ENCODE peak calls at places on chromosomes 11 and 22, in nine cellular contexts. P is endothelial cell, D is IMR-90, T is adrenal gland, Q is GM10248, M is HCT116, U is AG04450, J is neural crest cell, I is bronchial epithelial cell. Z is an unnamed sample.

GRCh38 chr11:120334894-120335462 is 1.2 kb upstream of the ARHGEF12 start:
- DNase-seq in P (peak; percentile 70), D (peak; percentile 94), T (peak; percentile 83), Q (peak; percentile 54), M (no peak), U (peak; percentile 81), J (peak; percentile 76), I (peak; percentile 85), Z (peak; percentile 58)

GRCh38 chr11:58560842-58561241 is 14.8 kb downstream of the LPXN start:
- DNase-seq in P (no peak), D (no peak), T (no peak), Q (no peak), M (no peak), U (no peak), J (no peak), I (no peak), Z (no peak)

GRCh38 chr11:120052196-120052775 is 85.6 kb downstream of the TRIM29 start:
- DNase-seq in P (no peak), D (no peak), T (no peak), Q (no peak), M (no peak), U (no peak), J (no peak), I (no peak), Z (no peak)

GRCh38 chr11:83219095-83219494 is 25.6 kb downstream of the ANKRD42 start:
- DNase-seq in P (peak; percentile 31), D (no peak), T (no peak), Q (no peak), M (no peak), U (no peak), J (no peak), I (no peak), Z (no peak)

GRCh38 chr11:61972796-61973602 is 5.6 kb upstream of the FTH1 start:
- DNase-seq in P (no peak), D (peak; percentile 91), T (peak; percentile 37), Q (no peak), M (no peak), U (no peak), J (no peak), I (peak; percentile 97), Z (peak; percentile 89)

GRCh38 chr11:86497836-86498235 is 123.1 kb downstream of the CCDC81 start:
- DNase-seq in P (no peak), D (no peak), T (no peak), Q (no peak), M (no peak), U (no peak), J (no peak), I (no peak), Z (no peak)

GRCh38 chr11:10540546-10540914 is 457 bp downstream of the RNF141 start:
- DNase-seq in P (peak; percentile 44), D (peak; percentile 18), T (peak; percentile 62), Q (no peak), M (no peak), U (no peak), J (no peak), I (peak; percentile 32), Z (no peak)

GRCh38 chr11:64723117-64723906 is at the start of gene NRXN2:
- DNase-seq in P (peak; percentile 85), D (peak; percentile 70), T (peak; percentile 87), Q (peak; percentile 96), M (peak; percentile 53), U (peak; percentile 43), J (peak; percentile 82), I (peak; percentile 68), Z (no peak)

GRCh38 chr11:34366522-34366921 is 8.7 kb upstream of the ABTB2 start:
- DNase-seq in P (no peak), D (no peak), T (peak; percentile 50), Q (peak; percentile 44), M (peak; percentile 73), U (no peak), J (no peak), I (peak; percentile 73), Z (no peak)

GRCh38 chr11:121554552-121554951 is 101.8 kb upstream of the SORL1-AS1 start:
- DNase-seq in P (no peak), D (no peak), T (no peak), Q (no peak), M (no peak), U (no peak), J (no peak), I (no peak), Z (no peak)

GRCh38 chr22:37378642-37379058 is 48.6 kb downstream of the ELFN2 start:
- DNase-seq in P (no peak), D (no peak), T (no peak), Q (no peak), M (no peak), U (no peak), J (no peak), I (peak; percentile 5), Z (no peak)

GRCh38 chr11:105609341-105609781 is 512 bp upstream of the GRIA4 start:
- DNase-seq in P (peak; percentile 43), D (peak; percentile 17), T (no peak), Q (peak; percentile 22), M (peak; percentile 23), U (no peak), J (peak; percentile 16), I (peak; percentile 23), Z (no peak)

GRCh38 chr11:15602042-15602441 is 487.3 kb downstream of the INSC start:
- DNase-seq in P (no peak), D (no peak), T (no peak), Q (no peak), M (no peak), U (no peak), J (no peak), I (no peak), Z (no peak)

GRCh38 chr22:32880906-32881596 is 79.5 kb downstream of the TIMP3 start:
- DNase-seq in P (peak; percentile 55), D (peak; percentile 73), T (peak; percentile 87), Q (no peak), M (no peak), U (peak; percentile 30), J (peak; percentile 6), I (peak; percentile 66), Z (no peak)

GRCh38 chr11:126948563-126948962 is 52.0 kb downstream of the KIRREL3 start:
- DNase-seq in P (no peak), D (peak; percentile 65), T (no peak), Q (no peak), M (no peak), U (no peak), J (no peak), I (no peak), Z (no peak)

GRCh38 chr22:27614291-27615007 is 187.1 kb downstream of the MN1 start:
- DNase-seq in P (no peak), D (no peak), T (no peak), Q (no peak), M (no peak), U (no peak), J (no peak), I (no peak), Z (no peak)
- TF ChIP-seq CTCF in P (no peak), D (no peak), T (no peak), Q (no peak), M (no peak), U (no peak), J (no peak), I (no peak), Z (no peak)

GRCh38 chr11:67644472-67645418 is 5.2 kb upstream of the TBX10 start:
- DNase-seq in P (no peak), D (no peak), T (no peak), Q (no peak), M (no peak), U (no peak), J (no peak), I (no peak), Z (no peak)

GRCh38 chr11:67647471-67647870 is 3.1 kb downstream of the ACY3 start:
- DNase-seq in P (no peak), D (no peak), T (no peak), Q (no peak), M (no peak), U (no peak), J (no peak), I (no peak), Z (no peak)

GRCh38 chr11:67648140-67648795 is 2.3 kb downstream of the ACY3 start:
- DNase-seq in P (peak; percentile 47), D (no peak), T (no peak), Q (peak; percentile 79), M (peak; percentile 59), U (no peak), J (no peak), I (no peak), Z (no peak)

GRCh38 chr11:67645521-67646457 is 4.7 kb downstream of the ACY3 start:
- DNase-seq in P (no peak), D (no peak), T (no peak), Q (no peak), M (no peak), U (no peak), J (no peak), I (no peak), Z (no peak)

GRCh38 chr11:67646535-67647336 is 3.8 kb downstream of the ACY3 start:
- DNase-seq in P (no peak), D (no peak), T (no peak), Q (no peak), M (no peak), U (no peak), J (no peak), I (no peak), Z (no peak)
- TF ChIP-seq CTCF in P (no peak), D (no peak), T (no peak), Q (no peak), M (no peak), U (no peak), J (no peak), I (no peak), Z (no peak)

DNA sequence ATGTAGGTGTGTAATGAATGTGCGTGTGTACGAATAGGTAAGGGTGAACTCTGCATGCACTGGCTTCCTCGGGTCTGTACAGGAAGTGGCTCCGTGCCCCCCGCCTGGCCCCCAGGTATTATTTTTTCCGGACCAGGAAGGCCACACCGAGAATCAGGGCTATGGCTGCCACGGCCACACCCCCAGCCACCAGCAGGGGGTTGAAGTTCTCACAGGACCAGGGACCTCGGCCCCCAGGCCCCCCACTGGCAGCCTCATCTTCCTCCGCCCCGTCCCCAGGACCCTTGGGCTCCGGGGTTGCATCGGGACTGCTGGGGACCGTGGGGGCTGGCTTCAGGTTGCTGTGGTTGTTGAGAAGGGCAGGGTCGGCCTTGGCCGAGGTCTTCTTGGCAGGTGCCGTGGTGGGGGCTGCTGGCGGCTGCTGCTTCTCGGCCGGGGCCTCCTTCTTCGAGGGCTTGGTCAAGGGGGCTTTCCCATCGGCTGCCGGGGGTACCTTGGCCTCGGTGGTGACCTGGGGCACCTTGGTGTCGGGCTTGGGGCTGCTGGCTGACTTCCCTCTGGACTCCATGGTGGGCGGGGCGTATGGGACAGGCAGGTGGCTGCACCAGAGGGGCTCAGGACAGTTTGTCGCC is 1.8 kb downstream of the CEND1 start:
- DNase-seq in P (no peak), D (no peak), T (no peak), Q (no peak), M (no peak), U (no peak), J (no peak), I (no peak), Z (no peak)
- TF ChIP-seq CTCF in P (no peak), D (no peak), T (no peak), Q (no peak), M (peak; percentile 12), U (no peak), J (peak; percentile 19), I (no peak), Z (no peak)

GRCh38 chr11:65743928-65744698 is 23.5 kb upstream of the RNASEH2C start:
- DNase-seq in P (peak; percentile 6), D (no peak), T (peak; percentile 37), Q (no peak), M (peak; percentile 62), U (no peak), J (peak; percentile 8), I (no peak), Z (no peak)
- TF ChIP-seq CTCF in P (no peak), D (peak; percentile 33), T (no peak), Q (no peak), M (peak; percentile 58), U (peak; percentile 7), J (peak; percentile 50), I (peak; percentile 17), Z (peak; percentile 27)